ENCODE peak calls at places on chromosomes 1 and 21, in eight cellular contexts. One of them, this sample, is unnamed.

GRCh38 chr1:67750690-67751052 is 65.7 kb downstream of the GADD45A start:
- DNase-seq in left ventricle myocardium inferior: no peak
- DNase-seq in H9: no peak
- DNase-seq in endodermal cell: no peak
- DNase-seq in tibial artery: no peak
- DNase-seq in neuronal stem cell: no peak
- DNase-seq in endothelial cell of umbilical vein: no peak
- DNase-seq in spleen: no peak
- DNase-seq in this sample: no peak

GRCh38 chr1:208437416-208437815 is 193.2 kb upstream of the PLXNA2 start:
- DNase-seq in left ventricle myocardium inferior: no peak
- DNase-seq in H9: no peak
- DNase-seq in endodermal cell: no peak
- DNase-seq in tibial artery: no peak
- DNase-seq in neuronal stem cell: no peak
- DNase-seq in endothelial cell of umbilical vein: peak; percentile 49
- DNase-seq in spleen: no peak
- DNase-seq in this sample: no peak

GRCh38 chr1:222288056-222288455 is 259.8 kb downstream of the HHIPL2 start:
- DNase-seq in left ventricle myocardium inferior: no peak
- DNase-seq in H9: no peak
- DNase-seq in endodermal cell: no peak
- DNase-seq in tibial artery: no peak
- DNase-seq in neuronal stem cell: no peak
- DNase-seq in endothelial cell of umbilical vein: no peak
- DNase-seq in spleen: no peak
- DNase-seq in this sample: no peak

GRCh38 chr1:1101503-1101902 is 14.4 kb downstream of the C1orf159 start:
- DNase-seq in left ventricle myocardium inferior: no peak
- DNase-seq in H9: no peak
- DNase-seq in endodermal cell: no peak
- DNase-seq in tibial artery: peak; percentile 5
- DNase-seq in neuronal stem cell: no peak
- DNase-seq in endothelial cell of umbilical vein: no peak
- DNase-seq in spleen: peak; percentile 9
- DNase-seq in this sample: peak; percentile 13

GRCh38 chr1:157505481-157506272 is 46.6 kb downstream of the FCRL5 start:
- DNase-seq in left ventricle myocardium inferior: no peak
- DNase-seq in H9: peak; percentile 85
- DNase-seq in endodermal cell: peak; percentile 91
- DNase-seq in tibial artery: peak; percentile 41
- DNase-seq in neuronal stem cell: peak; percentile 45
- DNase-seq in endothelial cell of umbilical vein: peak; percentile 60
- DNase-seq in spleen: peak; percentile 82
- DNase-seq in this sample: peak; percentile 66

GRCh38 chr21:29526545-29526944 is 227.8 kb downstream of the BACH1 start:
- DNase-seq in left ventricle myocardium inferior: no peak
- DNase-seq in H9: no peak
- DNase-seq in endodermal cell: no peak
- DNase-seq in tibial artery: no peak
- DNase-seq in neuronal stem cell: no peak
- DNase-seq in endothelial cell of umbilical vein: no peak
- DNase-seq in spleen: no peak
- DNase-seq in this sample: no peak

GRCh38 chr21:32499249-32500055 is 85.9 kb downstream of the TCP10L start:
- DNase-seq in left ventricle myocardium inferior: no peak
- DNase-seq in H9: no peak
- DNase-seq in endodermal cell: no peak
- DNase-seq in tibial artery: no peak
- DNase-seq in neuronal stem cell: no peak
- DNase-seq in endothelial cell of umbilical vein: peak; percentile 85
- DNase-seq in spleen: no peak
- DNase-seq in this sample: no peak

GRCh38 chr1:179079113-179079761 is 2.6 kb upstream of the TOR3A start:
- DNase-seq in left ventricle myocardium inferior: no peak
- DNase-seq in H9: peak; percentile 51
- DNase-seq in endodermal cell: peak; percentile 76
- DNase-seq in tibial artery: peak; percentile 60
- DNase-seq in neuronal stem cell: peak; percentile 49
- DNase-seq in endothelial cell of umbilical vein: peak; percentile 69
- DNase-seq in spleen: no peak
- DNase-seq in this sample: no peak

GRCh38 chr1:231934797-231935196 is 308.2 kb downstream of the DISC1 start:
- DNase-seq in left ventricle myocardium inferior: no peak
- DNase-seq in H9: no peak
- DNase-seq in endodermal cell: no peak
- DNase-seq in tibial artery: no peak
- DNase-seq in neuronal stem cell: no peak
- DNase-seq in endothelial cell of umbilical vein: peak; percentile 33
- DNase-seq in spleen: no peak
- DNase-seq in this sample: no peak

GRCh38 chr1:25028587-25028909 is 98.5 kb upstream of the RUNX3 start:
- DNase-seq in left ventricle myocardium inferior: no peak
- DNase-seq in H9: no peak
- DNase-seq in endodermal cell: no peak
- DNase-seq in tibial artery: no peak
- DNase-seq in neuronal stem cell: no peak
- DNase-seq in endothelial cell of umbilical vein: no peak
- DNase-seq in spleen: no peak
- DNase-seq in this sample: no peak

GRCh38 chr1:229140018-229140417 is 130.9 kb upstream of the RAB4A start:
- DNase-seq in left ventricle myocardium inferior: no peak
- DNase-seq in H9: no peak
- DNase-seq in endodermal cell: no peak
- DNase-seq in tibial artery: no peak
- DNase-seq in neuronal stem cell: no peak
- DNase-seq in endothelial cell of umbilical vein: no peak
- DNase-seq in spleen: no peak
- DNase-seq in this sample: no peak

GRCh38 chr1:164767257-164768044 is 208.5 kb downstream of the PBX1 start:
- DNase-seq in left ventricle myocardium inferior: no peak
- DNase-seq in H9: no peak
- DNase-seq in endodermal cell: no peak
- DNase-seq in tibial artery: no peak
- DNase-seq in neuronal stem cell: no peak
- DNase-seq in endothelial cell of umbilical vein: peak; percentile 22
- DNase-seq in spleen: no peak
- DNase-seq in this sample: no peak

GRCh38 chr1:197173571-197174482 is 27.4 kb upstream of the ASPM start:
- DNase-seq in left ventricle myocardium inferior: no peak
- DNase-seq in H9: no peak
- DNase-seq in endodermal cell: no peak
- DNase-seq in tibial artery: no peak
- DNase-seq in neuronal stem cell: no peak
- DNase-seq in endothelial cell of umbilical vein: no peak
- DNase-seq in spleen: no peak
- DNase-seq in this sample: no peak

GRCh38 chr1:243924188-243924587 is 74.1 kb upstream of the AKT3 start:
- DNase-seq in left ventricle myocardium inferior: no peak
- DNase-seq in H9: no peak
- DNase-seq in endodermal cell: no peak
- DNase-seq in tibial artery: no peak
- DNase-seq in neuronal stem cell: no peak
- DNase-seq in endothelial cell of umbilical vein: no peak
- DNase-seq in spleen: no peak
- DNase-seq in this sample: no peak

GRCh38 chr1:111202366-111202706 is 1.9 kb upstream of the DENND2D start:
- DNase-seq in left ventricle myocardium inferior: no peak
- DNase-seq in H9: no peak
- DNase-seq in endodermal cell: no peak
- DNase-seq in tibial artery: no peak
- DNase-seq in neuronal stem cell: no peak
- DNase-seq in endothelial cell of umbilical vein: no peak
- DNase-seq in spleen: no peak
- DNase-seq in this sample: no peak

GRCh38 chr1:156595016-156595415 is 3.4 kb downstream of the NAXE start:
- DNase-seq in left ventricle myocardium inferior: no peak
- DNase-seq in H9: no peak
- DNase-seq in endodermal cell: no peak
- DNase-seq in tibial artery: no peak
- DNase-seq in neuronal stem cell: no peak
- DNase-seq in endothelial cell of umbilical vein: no peak
- DNase-seq in spleen: no peak
- DNase-seq in this sample: no peak

GRCh38 chr1:247054992-247055415 is 23.6 kb downstream of the ZNF670 start:
- DNase-seq in left ventricle myocardium inferior: no peak
- DNase-seq in H9: no peak
- DNase-seq in endodermal cell: no peak
- DNase-seq in tibial artery: no peak
- DNase-seq in neuronal stem cell: no peak
- DNase-seq in endothelial cell of umbilical vein: peak; percentile 71
- DNase-seq in spleen: no peak
- DNase-seq in this sample: no peak

GRCh38 chr1:247060771-247061170 is 17.8 kb downstream of the ZNF670 start:
- DNase-seq in left ventricle myocardium inferior: no peak
- DNase-seq in H9: no peak
- DNase-seq in endodermal cell: no peak
- DNase-seq in tibial artery: no peak
- DNase-seq in neuronal stem cell: no peak
- DNase-seq in endothelial cell of umbilical vein: no peak
- DNase-seq in spleen: no peak
- DNase-seq in this sample: no peak

DNA sequence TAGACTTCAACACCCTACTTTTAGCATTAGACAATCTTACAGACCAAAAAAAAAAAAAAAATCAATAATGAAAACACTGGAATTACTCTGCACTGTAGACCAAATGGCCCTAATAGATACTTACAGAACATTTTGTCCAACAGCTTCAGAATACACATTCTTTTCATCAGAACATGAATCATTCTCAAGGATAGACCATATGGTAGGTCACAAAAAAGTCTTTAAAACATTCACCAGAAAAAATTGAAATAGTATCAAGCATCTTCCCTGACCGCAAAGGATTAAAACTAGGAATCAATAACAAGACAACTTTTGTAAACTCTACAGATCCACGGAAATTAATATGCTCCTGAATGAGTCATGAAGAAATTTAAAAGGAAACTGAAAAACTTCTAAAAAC is 22.5 kb downstream of the ZNF670 start:
- DNase-seq in left ventricle myocardium inferior: no peak
- DNase-seq in H9: no peak
- DNase-seq in endodermal cell: no peak
- DNase-seq in tibial artery: no peak
- DNase-seq in neuronal stem cell: no peak
- DNase-seq in endothelial cell of umbilical vein: no peak
- DNase-seq in spleen: no peak
- DNase-seq in this sample: no peak
- H3K9me3 ChIP-seq in left ventricle myocardium inferior: peaks cover 93% of the 10 kb centered on the region
- H3K9me3 ChIP-seq in H9: peaks cover 32% of the 10 kb centered on the region
- H3K9me3 ChIP-seq in endodermal cell: peaks cover 84% of the 10 kb centered on the region
- H3K9me3 ChIP-seq in tibial artery: peaks cover 8% of the 10 kb centered on the region
- H3K9me3 ChIP-seq in neuronal stem cell: peaks cover 27% of the 10 kb centered on the region
- H3K9me3 ChIP-seq in endothelial cell of umbilical vein: no peaks in the 10 kb centered on the region
- H3K9me3 ChIP-seq in spleen: peaks cover 69% of the 10 kb centered on the region
- H3K9me3 ChIP-seq in this sample: peaks cover 24% of the 10 kb centered on the region

GRCh38 chr1:154420961-154421924 is 16.1 kb downstream of the IL6R start:
- DNase-seq in left ventricle myocardium inferior: no peak
- DNase-seq in H9: no peak
- DNase-seq in endodermal cell: peak; percentile 41
- DNase-seq in tibial artery: no peak
- DNase-seq in neuronal stem cell: no peak
- DNase-seq in endothelial cell of umbilical vein: no peak
- DNase-seq in spleen: peak; percentile 60
- DNase-seq in this sample: no peak
- H3K4me1 ChIP-seq in left ventricle myocardium inferior: peaks cover 86% of the 10 kb centered on the region
- H3K4me1 ChIP-seq in H9: no peaks in the 10 kb centered on the region
- H3K4me1 ChIP-seq in endodermal cell: no peaks in the 10 kb centered on the region
- H3K4me1 ChIP-seq in tibial artery: peaks cover 65% of the 10 kb centered on the region
- H3K4me1 ChIP-seq in neuronal stem cell: peaks cover 22% of the 10 kb centered on the region
- H3K4me1 ChIP-seq in endothelial cell of umbilical vein: peaks cover 43% of the 10 kb centered on the region
- H3K4me1 ChIP-seq in spleen: peaks cover 95% of the 10 kb centered on the region
- H3K4me1 ChIP-seq in this sample: peaks cover 73% of the 10 kb centered on the region

GRCh38 chr1:248790456-248790855 is 34.9 kb upstream of the LYPD8 start:
- DNase-seq in left ventricle myocardium inferior: no peak
- DNase-seq in H9: no peak
- DNase-seq in endodermal cell: no peak
- DNase-seq in tibial artery: no peak
- DNase-seq in neuronal stem cell: no peak
- DNase-seq in endothelial cell of umbilical vein: no peak
- DNase-seq in spleen: no peak
- DNase-seq in this sample: no peak

GRCh38 chr1:248793592-248793991 is 32.1 kb downstream of the SH3BP5L start:
- DNase-seq in left ventricle myocardium inferior: no peak
- DNase-seq in H9: no peak
- DNase-seq in endodermal cell: no peak
- DNase-seq in tibial artery: no peak
- DNase-seq in neuronal stem cell: no peak
- DNase-seq in endothelial cell of umbilical vein: no peak
- DNase-seq in spleen: no peak
- DNase-seq in this sample: no peak

GRCh38 chr1:248788327-248788726 is 32.8 kb upstream of the LYPD8 start:
- DNase-seq in left ventricle myocardium inferior: no peak
- DNase-seq in H9: no peak
- DNase-seq in endodermal cell: no peak
- DNase-seq in tibial artery: no peak
- DNase-seq in neuronal stem cell: no peak
- DNase-seq in endothelial cell of umbilical vein: no peak
- DNase-seq in spleen: no peak
- DNase-seq in this sample: no peak

GRCh38 chr1:248792342-248792741 is 33.4 kb downstream of the SH3BP5L start:
- DNase-seq in left ventricle myocardium inferior: no peak
- DNase-seq in H9: no peak
- DNase-seq in endodermal cell: no peak
- DNase-seq in tibial artery: no peak
- DNase-seq in neuronal stem cell: no peak
- DNase-seq in endothelial cell of umbilical vein: no peak
- DNase-seq in spleen: no peak
- DNase-seq in this sample: no peak

GRCh38 chr1:248791010-248791409 is 34.7 kb downstream of the SH3BP5L start:
- DNase-seq in left ventricle myocardium inferior: no peak
- DNase-seq in H9: no peak
- DNase-seq in endodermal cell: no peak
- DNase-seq in tibial artery: no peak
- DNase-seq in neuronal stem cell: no peak
- DNase-seq in endothelial cell of umbilical vein: no peak
- DNase-seq in spleen: no peak
- DNase-seq in this sample: no peak
- H3K9me3 ChIP-seq in left ventricle myocardium inferior: peaks cover 23% of the 10 kb centered on the region
- H3K9me3 ChIP-seq in H9: peaks cover 79% of the 10 kb centered on the region
- H3K9me3 ChIP-seq in endodermal cell: peaks cover 57% of the 10 kb centered on the region
- H3K9me3 ChIP-seq in tibial artery: peaks cover 8% of the 10 kb centered on the region
- H3K9me3 ChIP-seq in neuronal stem cell: peaks cover 15% of the 10 kb centered on the region
- H3K9me3 ChIP-seq in endothelial cell of umbilical vein: no peaks in the 10 kb centered on the region
- H3K9me3 ChIP-seq in spleen: peaks cover 13% of the 10 kb centered on the region
- H3K9me3 ChIP-seq in this sample: no peaks in the 10 kb centered on the region

GRCh38 chr21:40118527-40118926 is 251.3 kb downstream of the PCP4 start:
- DNase-seq in left ventricle myocardium inferior: no peak
- DNase-seq in H9: no peak
- DNase-seq in endodermal cell: no peak
- DNase-seq in tibial artery: no peak
- DNase-seq in neuronal stem cell: no peak
- DNase-seq in endothelial cell of umbilical vein: no peak
- DNase-seq in spleen: no peak
- DNase-seq in this sample: no peak

GRCh38 chr21:40117236-40117635 is 250.0 kb downstream of the PCP4 start:
- DNase-seq in left ventricle myocardium inferior: no peak
- DNase-seq in H9: no peak
- DNase-seq in endodermal cell: no peak
- DNase-seq in tibial artery: no peak
- DNase-seq in neuronal stem cell: no peak
- DNase-seq in endothelial cell of umbilical vein: no peak
- DNase-seq in spleen: no peak
- DNase-seq in this sample: no peak

GRCh38 chr21:40120944-40121575 is 253.8 kb downstream of the PCP4 start:
- DNase-seq in left ventricle myocardium inferior: no peak
- DNase-seq in H9: no peak
- DNase-seq in endodermal cell: no peak
- DNase-seq in tibial artery: no peak
- DNase-seq in neuronal stem cell: peak; percentile 9
- DNase-seq in endothelial cell of umbilical vein: no peak
- DNase-seq in spleen: no peak
- DNase-seq in this sample: no peak

GRCh38 chr21:40115775-40116174 is 248.5 kb downstream of the PCP4 start:
- DNase-seq in left ventricle myocardium inferior: no peak
- DNase-seq in H9: no peak
- DNase-seq in endodermal cell: no peak
- DNase-seq in tibial artery: no peak
- DNase-seq in neuronal stem cell: no peak
- DNase-seq in endothelial cell of umbilical vein: no peak
- DNase-seq in spleen: no peak
- DNase-seq in this sample: no peak
- H3K4me1 ChIP-seq in left ventricle myocardium inferior: no peaks in the 10 kb centered on the region
- H3K4me1 ChIP-seq in H9: no peaks in the 10 kb centered on the region
- H3K4me1 ChIP-seq in endodermal cell: no peaks in the 10 kb centered on the region
- H3K4me1 ChIP-seq in tibial artery: no peaks in the 10 kb centered on the region
- H3K4me1 ChIP-seq in neuronal stem cell: no peaks in the 10 kb centered on the region
- H3K4me1 ChIP-seq in endothelial cell of umbilical vein: no peaks in the 10 kb centered on the region
- H3K4me1 ChIP-seq in spleen: no peaks in the 10 kb centered on the region
- H3K4me1 ChIP-seq in this sample: no peaks in the 10 kb centered on the region